ENCODE peak calls at places on chromosomes 12 and 14, in nine cellular contexts. K is NCI-H1417; F is NCI-H1105 treated with DMSO at 0.1 percent for 48 hours; A is stimulated activated CD4-positive, alpha-beta T cell treated with anti-CD3 and anti-CD28 coated beads, Interleukin-1b, Interleukin-23, amount 100 ng/mL, for 1 hour; I is activated CD4-positive, alpha-beta T cell treated with anti-CD3 and anti-CD28 coated beads, Interleukin-2, amount 50 U/mL, for 1 hour; H is spleen; G is NCI-H187 treated with DMSO at 0.1 percent for 48 hours; U is ovary; Z is progenitor cell of endocrine pancreas. O is an unnamed sample.

GRCh38 chr12:67991158-67991557 is 1.9 kb downstream of the IFNG-AS1 start:
- DNase-seq in K (no peak), F (no peak), A (no peak), I (peak), H (peak), G (no peak), U (no peak), Z (no peak), O (no peak)

GRCh38 chr12:111211910-111212757 is 156.8 kb downstream of the PHETA1 start:
- DNase-seq in K (no peak), F (no peak), A (no peak), I (no peak), H (no peak), G (no peak), U (no peak), Z (peak), O (no peak)

GRCh38 chr14:91385227-91385626 is 32.4 kb downstream of the CCDC88C start:
- DNase-seq in K (no peak), F (no peak), A (no peak), I (no peak), H (no peak), G (no peak), U (no peak), Z (no peak), O (no peak)

GRCh38 chr12:52207106-52207505 is 15.3 kb upstream of the KRT80 start:
- DNase-seq in K (no peak), F (no peak), A (no peak), I (no peak), H (peak), G (no peak), U (no peak), Z (no peak), O (no peak)

GRCh38 chr12:4027412-4027811 is 154.2 kb upstream of the PARP11 start:
- DNase-seq in K (no peak), F (no peak), A (peak), I (peak), H (peak), G (no peak), U (no peak), Z (no peak), O (no peak)

GRCh38 chr14:103946975-103947374 is 4.6 kb upstream of the RD3L start:
- DNase-seq in K (no peak), F (no peak), A (no peak), I (no peak), H (no peak), G (no peak), U (no peak), Z (no peak), O (no peak)

GRCh38 chr12:100512692-100513091 is 39.0 kb downstream of the NR1H4 start:
- DNase-seq in K (no peak), F (no peak), A (no peak), I (no peak), H (no peak), G (no peak), U (no peak), Z (no peak), O (no peak)

GRCh38 chr12:53232641-53233538 is 881 bp upstream of the RARG start:
- DNase-seq in K (peak), F (no peak), A (no peak), I (peak), H (no peak), G (no peak), U (peak), Z (no peak), O (peak)

GRCh38 chr14:29242755-29243340 is 476.3 kb downstream of the FOXG1 start:
- DNase-seq in K (peak), F (peak), A (no peak), I (no peak), H (no peak), G (no peak), U (no peak), Z (no peak), O (no peak)

GRCh38 chr12:42987216-42987631 is 397.7 kb upstream of the PRICKLE1 start:
- DNase-seq in K (peak), F (peak), A (no peak), I (no peak), H (no peak), G (no peak), U (no peak), Z (peak), O (no peak)

GRCh38 chr12:3004655-3005565 is 45.7 kb downstream of the TEAD4 start:
- DNase-seq in K (no peak), F (no peak), A (no peak), I (no peak), H (no peak), G (no peak), U (no peak), Z (no peak), O (no peak)